ENCODE peak calls at places on chromosome 9, in seven cellular contexts. One of them, this sample, is unnamed.

GRCh38 chr9:126694206-126695081 is 80.7 kb downstream of the LMX1B start:
- DNase-seq in WTC11: peak
- DNase-seq in adrenal gland: no peak
- DNase-seq in GM10248: no peak
- DNase-seq in OCI-LY7: no peak
- DNase-seq in cardiac fibroblast: no peak
- DNase-seq in AG10803: no peak
- DNase-seq in this sample: no peak

GRCh38 chr9:81116340-81117207 is 572.8 kb downstream of the TLE1 start:
- DNase-seq in WTC11: no peak
- DNase-seq in adrenal gland: no peak
- DNase-seq in GM10248: no peak
- DNase-seq in OCI-LY7: no peak
- DNase-seq in cardiac fibroblast: no peak
- DNase-seq in AG10803: no peak
- DNase-seq in this sample: no peak

GRCh38 chr9:131936929-131937328 is 142.7 kb downstream of the MED27 start:
- DNase-seq in WTC11: no peak
- DNase-seq in adrenal gland: no peak
- DNase-seq in GM10248: no peak
- DNase-seq in OCI-LY7: no peak
- DNase-seq in cardiac fibroblast: no peak
- DNase-seq in AG10803: no peak
- DNase-seq in this sample: no peak

GRCh38 chr9:26158631-26159150 is 480.4 kb upstream of the TUSC1 start:
- DNase-seq in WTC11: no peak
- DNase-seq in adrenal gland: no peak
- DNase-seq in GM10248: no peak
- DNase-seq in OCI-LY7: no peak
- DNase-seq in cardiac fibroblast: no peak
- DNase-seq in AG10803: no peak
- DNase-seq in this sample: no peak

GRCh38 chr9:96644137-96644536 is 11.0 kb downstream of the PRXL2C start:
- DNase-seq in WTC11: no peak
- DNase-seq in adrenal gland: no peak
- DNase-seq in GM10248: no peak
- DNase-seq in OCI-LY7: no peak
- DNase-seq in cardiac fibroblast: no peak
- DNase-seq in AG10803: no peak
- DNase-seq in this sample: no peak

GRCh38 chr9:38227061-38227540 is 158.1 kb upstream of the SHB start:
- DNase-seq in WTC11: peak
- DNase-seq in adrenal gland: peak
- DNase-seq in GM10248: peak
- DNase-seq in OCI-LY7: peak
- DNase-seq in cardiac fibroblast: peak
- DNase-seq in AG10803: peak
- DNase-seq in this sample: peak

GRCh38 chr9:122394265-122395242 is 23.7 kb downstream of the PTGS1 start:
- DNase-seq in WTC11: no peak
- DNase-seq in adrenal gland: no peak
- DNase-seq in GM10248: no peak
- DNase-seq in OCI-LY7: no peak
- DNase-seq in cardiac fibroblast: peak
- DNase-seq in AG10803: peak
- DNase-seq in this sample: peak

GRCh38 chr9:91382298-91382697 is 20.6 kb upstream of the AUH start:
- DNase-seq in WTC11: no peak
- DNase-seq in adrenal gland: no peak
- DNase-seq in GM10248: no peak
- DNase-seq in OCI-LY7: no peak
- DNase-seq in cardiac fibroblast: no peak
- DNase-seq in AG10803: no peak
- DNase-seq in this sample: no peak

GRCh38 chr9:129987047-129987446 is 55.9 kb downstream of the FNBP1 start:
- DNase-seq in WTC11: no peak
- DNase-seq in adrenal gland: no peak
- DNase-seq in GM10248: peak
- DNase-seq in OCI-LY7: no peak
- DNase-seq in cardiac fibroblast: no peak
- DNase-seq in AG10803: no peak
- DNase-seq in this sample: no peak

GRCh38 chr9:5949103-5949699 is 58.5 kb downstream of the MLANA start:
- DNase-seq in WTC11: no peak
- DNase-seq in adrenal gland: peak
- DNase-seq in GM10248: no peak
- DNase-seq in OCI-LY7: no peak
- DNase-seq in cardiac fibroblast: no peak
- DNase-seq in AG10803: peak
- DNase-seq in this sample: no peak

DNA sequence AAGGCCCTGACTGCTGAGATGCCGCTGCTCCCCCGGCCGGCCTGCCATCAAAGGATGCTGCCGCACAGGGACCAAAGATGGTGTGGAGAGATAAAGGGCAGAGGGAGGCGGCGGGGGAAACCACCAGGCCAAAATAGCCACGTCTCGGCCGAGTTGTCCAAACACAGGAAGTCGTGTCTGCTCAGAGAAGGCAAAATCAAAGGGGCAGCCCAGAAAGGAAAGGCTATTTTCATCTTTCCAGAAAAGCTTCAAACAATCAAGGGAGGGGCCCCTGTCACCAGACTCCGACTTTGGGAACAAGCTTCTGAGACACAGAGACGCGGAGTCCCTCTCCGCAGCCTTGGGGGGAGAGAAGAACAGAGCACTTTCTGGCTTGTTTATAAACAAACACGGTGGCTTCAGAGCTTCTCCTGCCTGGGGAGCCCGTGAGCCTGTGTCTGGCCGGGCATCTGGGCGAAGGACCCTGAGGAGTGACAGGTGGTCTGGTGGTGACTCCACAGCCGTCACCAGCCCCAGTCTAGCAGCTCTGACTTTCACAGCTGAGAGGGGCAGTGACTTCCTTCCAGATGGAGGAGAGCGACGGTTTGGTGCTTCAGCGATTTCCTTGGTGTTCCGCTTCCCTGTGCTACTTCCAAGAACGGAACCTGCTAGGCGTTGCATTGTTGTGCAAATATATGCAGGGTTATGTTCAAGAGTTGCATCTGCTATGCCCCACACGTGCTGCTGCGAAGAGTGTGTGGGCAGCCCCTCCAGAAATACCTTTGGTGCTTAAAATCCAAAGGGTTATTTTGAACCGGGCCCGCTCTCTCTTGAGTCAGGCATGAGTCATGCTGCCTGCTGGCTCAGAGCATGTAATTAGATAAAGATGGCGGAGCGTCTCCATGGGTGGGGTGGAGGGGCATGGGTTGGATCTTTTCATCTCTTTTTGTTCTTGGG is 24.0 kb downstream of the ADAMTSL2 start:
- DNase-seq in WTC11: no peak
- DNase-seq in adrenal gland: peak
- DNase-seq in GM10248: peak
- DNase-seq in OCI-LY7: peak
- DNase-seq in cardiac fibroblast: peak
- DNase-seq in AG10803: peak
- DNase-seq in this sample: peak
- TF ChIP-seq CTCF in WTC11: no peak
- TF ChIP-seq CTCF in adrenal gland: no peak
- TF ChIP-seq CTCF in GM10248: no peak
- TF ChIP-seq CTCF in OCI-LY7: peak
- TF ChIP-seq CTCF in cardiac fibroblast: no peak
- TF ChIP-seq CTCF in AG10803: no peak
- TF ChIP-seq CTCF in this sample: no peak

GRCh38 chr9:85508616-85509015 is 233.1 kb downstream of the AGTPBP1 start:
- DNase-seq in WTC11: no peak
- DNase-seq in adrenal gland: no peak
- DNase-seq in GM10248: no peak
- DNase-seq in OCI-LY7: no peak
- DNase-seq in cardiac fibroblast: no peak
- DNase-seq in AG10803: no peak
- DNase-seq in this sample: no peak

GRCh38 chr9:85505612-85506011 is 236.1 kb downstream of the AGTPBP1 start:
- DNase-seq in WTC11: no peak
- DNase-seq in adrenal gland: no peak
- DNase-seq in GM10248: no peak
- DNase-seq in OCI-LY7: no peak
- DNase-seq in cardiac fibroblast: no peak
- DNase-seq in AG10803: no peak
- DNase-seq in this sample: no peak

GRCh38 chr9:85501474-85501873 is 240.3 kb downstream of the AGTPBP1 start:
- DNase-seq in WTC11: no peak
- DNase-seq in adrenal gland: no peak
- DNase-seq in GM10248: no peak
- DNase-seq in OCI-LY7: no peak
- DNase-seq in cardiac fibroblast: no peak
- DNase-seq in AG10803: no peak
- DNase-seq in this sample: no peak

DNA sequence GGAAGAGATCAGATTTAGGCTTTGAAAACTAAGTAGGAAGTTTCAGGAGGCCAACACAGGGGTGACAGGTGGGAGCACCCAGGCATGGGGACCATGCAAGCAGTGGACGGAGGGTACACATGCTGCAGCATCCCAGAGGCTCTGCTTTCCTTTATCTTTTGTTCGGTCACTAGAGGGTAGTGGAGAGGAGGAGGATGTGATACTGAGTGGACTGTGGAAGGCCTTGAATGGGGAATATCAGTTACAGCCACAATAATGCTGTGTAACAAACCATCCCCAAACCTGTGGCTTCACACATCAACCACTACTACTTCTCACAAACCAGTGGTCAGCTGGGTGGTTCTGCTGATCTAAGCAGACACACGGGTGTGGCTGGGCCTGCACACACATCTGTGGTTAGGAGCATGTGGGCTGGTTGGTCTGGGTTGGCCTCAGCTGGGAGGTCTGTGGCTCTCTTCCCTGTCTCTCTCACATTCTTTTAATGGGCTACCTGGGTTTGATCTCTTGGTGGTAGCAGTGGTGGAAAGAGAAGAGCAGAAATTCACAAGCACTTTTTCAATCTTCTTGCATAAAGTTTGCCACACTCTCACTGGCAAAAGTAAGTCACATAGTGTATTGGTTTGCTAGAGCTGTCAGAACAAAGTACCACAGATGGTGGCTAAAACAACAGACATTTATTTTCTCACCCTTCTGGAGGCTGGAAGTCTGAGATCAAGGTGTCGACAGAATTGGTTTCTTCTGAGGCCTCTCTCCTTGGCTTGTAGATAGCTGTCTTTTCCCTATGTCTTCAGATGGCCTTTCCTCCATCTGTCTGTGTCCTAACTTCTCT is 238.7 kb downstream of the AGTPBP1 start:
- DNase-seq in WTC11: no peak
- DNase-seq in adrenal gland: no peak
- DNase-seq in GM10248: no peak
- DNase-seq in OCI-LY7: no peak
- DNase-seq in cardiac fibroblast: no peak
- DNase-seq in AG10803: no peak
- DNase-seq in this sample: no peak
- TF ChIP-seq CTCF in WTC11: no peak
- TF ChIP-seq CTCF in adrenal gland: no peak
- TF ChIP-seq CTCF in GM10248: no peak
- TF ChIP-seq CTCF in OCI-LY7: no peak
- TF ChIP-seq CTCF in cardiac fibroblast: no peak
- TF ChIP-seq CTCF in AG10803: no peak
- TF ChIP-seq CTCF in this sample: peak

DNA sequence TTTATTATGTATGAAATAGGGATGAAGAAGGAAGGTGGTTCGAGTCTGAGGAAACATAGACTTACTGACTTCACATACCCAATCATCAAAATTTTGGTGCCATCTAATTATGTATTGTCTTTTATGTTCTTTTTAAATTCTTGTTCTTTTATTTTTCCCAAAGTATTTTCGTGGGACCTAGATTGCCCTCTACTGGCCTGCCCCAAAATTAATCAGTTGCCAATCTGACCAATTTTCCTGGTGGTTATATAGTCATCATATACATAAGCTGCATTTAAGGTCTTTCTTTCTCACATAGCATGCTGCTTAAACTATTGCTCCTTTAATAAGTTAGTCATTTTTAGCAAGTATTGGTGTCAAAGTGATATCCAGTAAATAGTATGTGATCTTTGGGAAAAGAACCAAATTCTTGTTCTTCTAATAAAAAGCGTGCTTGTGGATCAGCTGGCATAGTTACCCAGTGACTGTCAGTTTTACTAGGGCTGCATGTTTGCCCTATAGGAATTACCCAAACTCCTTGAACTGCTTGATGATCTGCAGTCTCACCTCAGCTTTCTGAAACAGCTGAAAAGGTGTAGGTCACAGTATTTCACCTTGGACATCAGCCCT is 223.5 kb downstream of the SH3GL2 start:
- DNase-seq in WTC11: no peak
- DNase-seq in adrenal gland: no peak
- DNase-seq in GM10248: peak
- DNase-seq in OCI-LY7: peak
- DNase-seq in cardiac fibroblast: peak
- DNase-seq in AG10803: no peak
- DNase-seq in this sample: no peak
- TF ChIP-seq CTCF in WTC11: no peak
- TF ChIP-seq CTCF in adrenal gland: peak
- TF ChIP-seq CTCF in GM10248: peak
- TF ChIP-seq CTCF in OCI-LY7: peak
- TF ChIP-seq CTCF in cardiac fibroblast: peak
- TF ChIP-seq CTCF in AG10803: peak
- TF ChIP-seq CTCF in this sample: peak

GRCh38 chr9:15505927-15506326 is 4.8 kb downstream of the PSIP1 start:
- DNase-seq in WTC11: no peak
- DNase-seq in adrenal gland: no peak
- DNase-seq in GM10248: no peak
- DNase-seq in OCI-LY7: peak
- DNase-seq in cardiac fibroblast: no peak
- DNase-seq in AG10803: no peak
- DNase-seq in this sample: no peak

GRCh38 chr9:15498246-15499018 is 12.3 kb downstream of the PSIP1 start:
- DNase-seq in WTC11: no peak
- DNase-seq in adrenal gland: no peak
- DNase-seq in GM10248: no peak
- DNase-seq in OCI-LY7: no peak
- DNase-seq in cardiac fibroblast: no peak
- DNase-seq in AG10803: no peak
- DNase-seq in this sample: no peak

GRCh38 chr9:15501179-15501578 is 9.6 kb downstream of the PSIP1 start:
- DNase-seq in WTC11: no peak
- DNase-seq in adrenal gland: no peak
- DNase-seq in GM10248: no peak
- DNase-seq in OCI-LY7: no peak
- DNase-seq in cardiac fibroblast: no peak
- DNase-seq in AG10803: no peak
- DNase-seq in this sample: no peak

GRCh38 chr9:15499108-15499507 is 11.7 kb downstream of the PSIP1 start:
- DNase-seq in WTC11: no peak
- DNase-seq in adrenal gland: no peak
- DNase-seq in GM10248: no peak
- DNase-seq in OCI-LY7: no peak
- DNase-seq in cardiac fibroblast: no peak
- DNase-seq in AG10803: no peak
- DNase-seq in this sample: no peak

DNA sequence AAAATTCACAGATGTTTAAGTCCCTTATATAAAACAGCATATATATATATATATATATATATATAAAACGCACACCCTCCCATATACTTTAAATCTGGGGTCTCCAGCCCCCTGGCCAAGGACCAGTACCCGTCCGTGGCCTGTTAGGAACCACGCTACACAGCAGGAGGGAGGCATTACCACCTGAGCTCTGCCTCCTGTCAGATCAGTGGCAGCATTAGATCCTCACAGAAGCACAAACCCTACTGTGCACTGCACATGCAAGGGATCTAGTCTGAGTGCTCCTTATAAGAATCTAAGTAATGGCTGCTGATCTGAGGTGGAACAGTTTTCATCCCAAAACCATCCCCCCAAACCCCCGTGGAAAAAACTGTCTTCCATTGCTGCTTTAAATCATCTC is 9.0 kb downstream of the PSIP1 start:
- DNase-seq in WTC11: no peak
- DNase-seq in adrenal gland: no peak
- DNase-seq in GM10248: no peak
- DNase-seq in OCI-LY7: no peak
- DNase-seq in cardiac fibroblast: no peak
- DNase-seq in AG10803: no peak
- DNase-seq in this sample: no peak
- TF ChIP-seq CTCF in WTC11: no peak
- TF ChIP-seq CTCF in adrenal gland: no peak
- TF ChIP-seq CTCF in GM10248: no peak
- TF ChIP-seq CTCF in OCI-LY7: no peak
- TF ChIP-seq CTCF in cardiac fibroblast: no peak
- TF ChIP-seq CTCF in AG10803: no peak
- TF ChIP-seq CTCF in this sample: no peak